ENCODE peak calls at places on chromosomes 1 and 21, in five cellular contexts. S is GM20000, P is H9, J is NCI-H748 treated with DMSO at 0.1 percent for 48 hours, E is heart right ventricle. I is an unnamed sample.

GRCh38 chr1:155125946-155126493 is 1.7 kb upstream of the EFNA1 start:
- DNase-seq in S (no peak), P (peak), J (no peak), E (peak), I (no peak)

GRCh38 chr21:31213787-31214186 is 130.3 kb downstream of the TIAM1 start:
- DNase-seq in S (no peak), P (no peak), J (no peak), E (no peak), I (no peak)

GRCh38 chr1:21586926-21587601 is 77.8 kb downstream of the ALPL start:
- DNase-seq in S (no peak), P (peak), J (no peak), E (peak), I (no peak)

GRCh38 chr1:66300986-66301451 is 232.9 kb upstream of the SGIP1 start:
- DNase-seq in S (peak), P (no peak), J (no peak), E (no peak), I (peak)

GRCh38 chr1:227364657-227365056 is 46.4 kb upstream of the CDC42BPA start:
- DNase-seq in S (no peak), P (no peak), J (no peak), E (no peak), I (no peak)

GRCh38 chr1:170670751-170671628 is 7.1 kb downstream of the PRRX1 start:
- DNase-seq in S (peak), P (peak), J (no peak), E (peak), I (peak)

GRCh38 chr1:212794561-212795014 is 2.9 kb downstream of the TATDN3 start:
- DNase-seq in S (peak), P (no peak), J (no peak), E (no peak), I (peak)

GRCh38 chr1:236689713-236690569 is 3.6 kb downstream of the ACTN2 start:
- DNase-seq in S (no peak), P (no peak), J (no peak), E (peak), I (no peak)

GRCh38 chr1:241838831-241839365 is 9.1 kb upstream of the EXO1 start:
- DNase-seq in S (no peak), P (no peak), J (no peak), E (no peak), I (no peak)

GRCh38 chr1:235763962-235764361 is 102.7 kb downstream of the LYST start:
- DNase-seq in S (peak), P (no peak), J (no peak), E (no peak), I (peak)

GRCh38 chr1:193348126-193349045 is 162.0 kb upstream of the B3GALT2 start:
- DNase-seq in S (no peak), P (no peak), J (no peak), E (no peak), I (no peak)

GRCh38 chr1:230730979-230731378 is 16.2 kb upstream of the CAPN9 start:
- DNase-seq in S (no peak), P (no peak), J (no peak), E (peak), I (no peak)

GRCh38 chr1:26536081-26536480 is 6.5 kb downstream of the RPS6KA1 start:
- DNase-seq in S (no peak), P (no peak), J (no peak), E (no peak), I (no peak)

GRCh38 chr1:53371851-53372250 is 44.0 kb upstream of the LRP8 start:
- DNase-seq in S (no peak), P (peak), J (no peak), E (no peak), I (no peak)

GRCh38 chr1:106072909-106073600 is 983.4 kb upstream of the PRMT6 start:
- DNase-seq in S (no peak), P (no peak), J (no peak), E (no peak), I (peak)

GRCh38 chr1:165467706-165468105 is 22.8 kb upstream of the RXRG start:
- DNase-seq in S (no peak), P (no peak), J (no peak), E (no peak), I (no peak)

GRCh38 chr1:110163591-110163990 is 13.3 kb downstream of the SLC6A17 start:
- DNase-seq in S (no peak), P (no peak), J (no peak), E (no peak), I (no peak)

GRCh38 chr1:150558761-150559626 is 9.8 kb downstream of the ADAMTSL4 start:
- DNase-seq in S (no peak), P (peak), J (no peak), E (no peak), I (peak)

GRCh38 chr1:207848234-207848633 is 62.7 kb downstream of the CD34 start:
- DNase-seq in S (no peak), P (no peak), J (no peak), E (peak), I (peak)

GRCh38 chr1:179087665-179088064 is 5.8 kb downstream of the TOR3A start:
- DNase-seq in S (no peak), P (peak), J (no peak), E (no peak), I (peak)

GRCh38 chr1:155226188-155226909 is 17.9 kb downstream of the MTX1 start:
- DNase-seq in S (peak), P (peak), J (peak), E (peak), I (peak)

GRCh38 chr1:12486401-12487005 is 131.5 kb downstream of the DHRS3 start:
- DNase-seq in S (no peak), P (no peak), J (no peak), E (no peak), I (no peak)

GRCh38 chr1:25794325-25794724 is 5.7 kb upstream of the SELENON start:
- DNase-seq in S (no peak), P (no peak), J (no peak), E (no peak), I (no peak)

GRCh38 chr21:46050651-46051378 is 47.1 kb upstream of the COL6A2 start:
- DNase-seq in S (no peak), P (no peak), J (no peak), E (no peak), I (no peak)

GRCh38 chr21:41953831-41954653 is at the start of gene C2CD2:
- DNase-seq in S (peak), P (peak), J (no peak), E (peak), I (peak)

GRCh38 chr1:80468356-80468755 is 1332.4 kb upstream of the ADGRL2 start:
- DNase-seq in S (no peak), P (no peak), J (no peak), E (no peak), I (no peak)

GRCh38 chr1:152912471-152912870 is 4.1 kb downstream of the IVL start:
- DNase-seq in S (no peak), P (no peak), J (no peak), E (no peak), I (no peak)

GRCh38 chr21:44994581-44995171 is 54.8 kb downstream of the SLX9 start:
- DNase-seq in S (no peak), P (no peak), J (no peak), E (no peak), I (no peak)

GRCh38 chr1:228279722-228280105 is 71.9 kb downstream of the OBSCN start:
- DNase-seq in S (no peak), P (no peak), J (no peak), E (no peak), I (no peak)

GRCh38 chr1:238777551-238777950 is 608.8 kb upstream of the CHRM3 start:
- DNase-seq in S (no peak), P (no peak), J (no peak), E (no peak), I (no peak)

GRCh38 chr1:110196917-110197782 is 13.0 kb upstream of the KCNC4 start:
- DNase-seq in S (peak), P (peak), J (peak), E (no peak), I (peak)

GRCh38 chr1:15965228-15965767 is 10.6 kb downstream of the ZBTB17 start:
- DNase-seq in S (peak), P (no peak), J (no peak), E (no peak), I (peak)

GRCh38 chr1:226308166-226308722 is 720 bp downstream of the LIN9 start:
- DNase-seq in S (no peak), P (no peak), J (no peak), E (peak), I (peak)